ENCODE peak calls at places on chromosomes 6 and 20, in four cellular contexts. L is ovary, B is HL-60, M is pancreas. S is an unnamed sample.

GRCh38 chr6:118788702-118789101 is 105.2 kb upstream of the ASF1A start:
- DNase-seq in M (no peak), L (no peak), B (no peak), S (no peak)

GRCh38 chr20:40943591-40943990 is 85.0 kb upstream of the TOP1 start:
- DNase-seq in M (no peak), B (no peak), L (no peak), S (no peak)

GRCh38 chr6:135170849-135171248 is 10.3 kb upstream of the MYB start:
- DNase-seq in L (no peak), B (no peak), M (no peak), S (no peak)

GRCh38 chr6:159931112-159931511 is 37.8 kb upstream of the IGF2R start:
- DNase-seq in M (no peak), L (no peak), B (no peak), S (no peak)

GRCh38 chr6:32183483-32184083 is 470 bp downstream of the AGER start:
- DNase-seq in L (no peak), M (no peak), B (no peak), S (no peak)

GRCh38 chr6:30077218-30077617 is 1.6 kb upstream of the RNF39 start:
- DNase-seq in L (no peak), B (no peak), M (no peak), S (no peak)

GRCh38 chr20:63962426-63963347 is 6.5 kb upstream of the UCKL1 start:
- DNase-seq in B (no peak), L (no peak), M (no peak), S (no peak)

GRCh38 chr20:9179193-9179802 is 110.4 kb downstream of the PLCB4 start:
- DNase-seq in L (no peak), M (no peak), B (no peak), S (no peak)

GRCh38 chr6:38853236-38853635 is 138.1 kb downstream of the DNAH8 start:
- DNase-seq in L (no peak), M (no peak), B (no peak), S (no peak)

GRCh38 chr6:73610444-73611275 is 43.1 kb downstream of the SLC17A5 start:
- DNase-seq in B (no peak), M (no peak), L (no peak), S (no peak)

GRCh38 chr6:28489366-28490190 is 26.0 kb downstream of the GPX6 start:
- DNase-seq in M (no peak), L (peak), B (peak), S (peak)

GRCh38 chr6:158869010-158869603 is 49.9 kb upstream of the EZR start:
- DNase-seq in L (no peak), M (no peak), B (no peak), S (no peak)

GRCh38 chr6:9467746-9468145 is 947.1 kb downstream of the TFAP2A start:
- DNase-seq in L (no peak), M (no peak), B (no peak), S (no peak)

GRCh38 chr6:4350571-4351505 is 215.5 kb upstream of the ECI2 start:
- DNase-seq in B (no peak), L (no peak), M (no peak), S (no peak)

GRCh38 chr20:31538327-31538726 is 24.1 kb downstream of the HM13 start:
- DNase-seq in M (no peak), B (no peak), L (no peak), S (no peak)

GRCh38 chr6:55176958-55177357 is 2.6 kb downstream of the HCRTR2 start:
- DNase-seq in M (no peak), B (no peak), L (no peak), S (no peak)

GRCh38 chr6:37171141-37171969 is 1.4 kb downstream of the PIM1 start:
- DNase-seq in M (peak), L (peak), B (no peak), S (peak)

GRCh38 chr6:54916858-54917257 is 70.3 kb downstream of the FAM83B start:
- DNase-seq in L (no peak), B (no peak), M (no peak), S (no peak)

GRCh38 chr6:25476126-25476525 is 175.9 kb upstream of the SCGN start:
- DNase-seq in B (no peak), L (no peak), M (no peak), S (no peak)

GRCh38 chr6:36350681-36351091 is 14.0 kb upstream of the BNIP5 start:
- DNase-seq in B (no peak), M (no peak), L (peak), S (no peak)

GRCh38 chr20:44990425-44990824 is 24.1 kb downstream of the STK4 start:
- DNase-seq in B (no peak), M (no peak), L (no peak), S (no peak)

GRCh38 chr6:11218827-11219826 is 13.3 kb downstream of the NEDD9 start:
- DNase-seq in M (no peak), L (no peak), B (no peak), S (no peak)

GRCh38 chr6:159074120-159074684 is 29.4 kb upstream of the TAGAP start:
- DNase-seq in L (no peak), B (no peak), M (no peak), S (no peak)